ENCODE peak calls at places on chromosomes 5 and 9, in ten cellular contexts. O, I, W, E, M, Z, R, G, S and C are unnamed samples.

GRCh38 chr9:124038239-124038638 is 26.7 kb downstream of the LHX2 start:
- DNase-seq in S (no peak), W (no peak), M (no peak), R (no peak), I (peak; percentile 25), Z (no peak), G (peak; percentile 26), E (no peak), O (no peak), C (no peak)

GRCh38 chr5:140327589-140327988 is 18.8 kb downstream of the HBEGF start:
- DNase-seq in S (no peak), R (no peak), Z (no peak), O (no peak), E (no peak), W (peak; percentile 61), M (no peak), I (peak; percentile 45), G (no peak), C (no peak)

GRCh38 chr9:70362952-70363351 is 51.5 kb downstream of the KLF9 start:
- DNase-seq in E (no peak), I (peak; percentile 19), M (no peak), R (no peak), O (no peak), S (no peak), Z (no peak), G (no peak), W (no peak), C (no peak)

GRCh38 chr5:159899067-159900049 is 16.9 kb upstream of the ADRA1B start:
- DNase-seq in R (no peak), E (no peak), M (no peak), I (peak; percentile 87), O (no peak), G (no peak), Z (no peak), S (no peak), W (no peak), C (no peak)

GRCh38 chr9:7147136-7148090 is 389.6 kb downstream of the KDM4C start:
- DNase-seq in G (peak; percentile 68), Z (no peak), S (no peak), I (no peak), R (no peak), W (no peak), E (no peak), O (no peak), M (no peak), C (no peak)

GRCh38 chr5:16740046-16740445 is 123.2 kb upstream of the RETREG1 start:
- DNase-seq in E (no peak), Z (peak; percentile 70), R (no peak), G (no peak), S (no peak), M (no peak), W (no peak), I (no peak), O (no peak), C (no peak)

GRCh38 chr5:96601811-96602244 is 60.3 kb upstream of the CAST start:
- DNase-seq in I (peak; percentile 84), R (no peak), E (peak; percentile 62), M (peak; percentile 47), S (peak; percentile 42), G (no peak), Z (peak; percentile 79), W (peak; percentile 88), O (peak; percentile 53), C (no peak)

GRCh38 chr9:37399336-37399735 is 23.2 kb upstream of the GRHPR start:
- DNase-seq in S (no peak), O (no peak), E (no peak), M (no peak), Z (no peak), I (no peak), G (no peak), R (no peak), W (no peak), C (no peak)

GRCh38 chr5:93621340-93621872 is 38.4 kb downstream of the NR2F1 start:
- DNase-seq in I (peak; percentile 50), G (peak; percentile 89), R (peak; percentile 68), Z (peak; percentile 89), M (peak; percentile 83), W (peak; percentile 60), S (no peak), E (peak; percentile 51), O (no peak), C (peak; percentile 95)

GRCh38 chr5:98424681-98425454 is 348.6 kb upstream of the RGMB start:
- DNase-seq in O (no peak), G (no peak), R (no peak), S (no peak), I (no peak), E (no peak), M (no peak), Z (no peak), W (no peak), C (no peak)

GRCh38 chr9:20593551-20593950 is 28.7 kb downstream of the MLLT3 start:
- DNase-seq in S (no peak), Z (no peak), O (no peak), I (no peak), M (no peak), G (no peak), W (no peak), R (no peak), E (no peak), C (no peak)

GRCh38 chr5:34538026-34538672 is 118.0 kb upstream of the RAI14 start:
- DNase-seq in R (no peak), E (no peak), Z (peak; percentile 71), W (peak; percentile 38), I (peak; percentile 43), S (no peak), G (no peak), O (no peak), M (no peak), C (no peak)

GRCh38 chr9:120926397-120926928 is at the start of gene TRAF1:
- DNase-seq in O (no peak), S (no peak), E (peak; percentile 78), M (no peak), G (peak; percentile 61), R (no peak), Z (no peak), W (no peak), I (no peak), C (no peak)

GRCh38 chr9:121770415-121771273 is 119.2 kb downstream of the DAB2IP start:
- DNase-seq in E (peak; percentile 7), R (no peak), G (peak; percentile 57), W (no peak), S (no peak), I (no peak), M (no peak), O (no peak), Z (no peak), C (peak; percentile 32)

GRCh38 chr9:85510830-85511504 is 230.8 kb downstream of the AGTPBP1 start:
- DNase-seq in R (no peak), I (no peak), G (no peak), M (no peak), Z (no peak), E (no peak), S (no peak), W (no peak), O (no peak), C (no peak)

GRCh38 chr5:144198386-144198785 is 27.7 kb downstream of the KCTD16 start:
- DNase-seq in S (no peak), R (no peak), E (no peak), I (peak; percentile 71), O (no peak), G (no peak), Z (no peak), W (no peak), M (no peak), C (no peak)

DNA sequence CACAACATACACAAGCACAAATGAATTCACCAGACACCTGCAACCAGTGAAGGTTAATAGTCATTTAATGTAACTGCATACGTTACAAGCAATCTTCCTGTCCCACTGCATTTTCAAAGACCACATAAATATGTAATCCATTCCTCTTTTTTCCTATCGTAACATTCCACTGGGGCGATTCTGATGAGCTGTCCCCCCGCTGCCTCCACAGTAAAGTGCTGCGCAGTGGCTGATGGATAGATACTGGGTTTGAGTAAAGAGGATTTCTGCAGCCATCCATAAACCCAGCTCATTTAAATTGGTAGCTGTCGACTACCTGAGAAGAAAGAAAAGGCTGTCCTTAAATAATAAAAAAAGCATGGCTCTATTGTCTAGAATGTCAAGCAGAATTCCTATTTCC is 181.1 kb downstream of the SPOCK1 start:
- DNase-seq in S (no peak), O (no peak), E (no peak), M (no peak), I (no peak), G (no peak), R (no peak), W (no peak), Z (peak; percentile 11), C (no peak)
- H3K4me1 ChIP-seq in S (peaks cover 5% of the 10 kb centered on the region), O (no peaks in the 10 kb centered on the region), E (no peaks in the 10 kb centered on the region), M (no peaks in the 10 kb centered on the region), I (peaks cover 8% of the 10 kb centered on the region), G (no peaks in the 10 kb centered on the region), R (no peaks in the 10 kb centered on the region), W (no peaks in the 10 kb centered on the region), Z (peaks cover 7% of the 10 kb centered on the region), C (no peaks in the 10 kb centered on the region)

GRCh38 chr9:136011703-136012496 is 50.7 kb upstream of the UBAC1 start:
- DNase-seq in E (no peak), I (no peak), O (no peak), Z (peak; percentile 47), M (peak; percentile 63), S (no peak), G (peak; percentile 94), R (no peak), W (no peak), C (peak; percentile 97)
- H3K4me1 ChIP-seq in E (no peaks in the 10 kb centered on the region), I (peaks cover 17% of the 10 kb centered on the region), O (peaks cover 9% of the 10 kb centered on the region), Z (peaks cover 3% of the 10 kb centered on the region), M (peaks cover 39% of the 10 kb centered on the region), S (no peaks in the 10 kb centered on the region), G (no peaks in the 10 kb centered on the region), R (no peaks in the 10 kb centered on the region), W (peaks cover 8% of the 10 kb centered on the region), C (peaks cover 5% of the 10 kb centered on the region)

DNA sequence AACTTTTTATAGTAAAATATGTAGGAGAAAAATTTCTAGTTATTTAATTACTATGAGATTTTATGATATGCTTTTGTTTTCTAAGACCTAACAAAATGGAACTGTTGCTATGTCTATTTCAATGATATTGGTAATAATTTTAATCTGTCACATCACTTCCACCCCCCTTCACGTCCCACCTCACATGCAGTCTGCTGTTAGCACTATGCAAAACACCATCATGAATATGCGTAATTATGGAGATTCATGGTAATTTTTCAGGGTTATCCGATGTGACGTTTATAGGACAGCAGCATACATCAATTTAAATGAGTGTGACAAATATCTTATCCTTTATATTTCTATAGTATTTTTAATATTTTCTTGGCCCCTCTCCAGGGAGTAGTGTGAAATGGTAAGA is 283.8 kb upstream of the TMEM161B start:
- DNase-seq in E (no peak), O (no peak), M (no peak), I (no peak), R (no peak), Z (no peak), G (no peak), S (no peak), W (no peak), C (no peak)
- H3K4me1 ChIP-seq in E (no peaks in the 10 kb centered on the region), O (no peaks in the 10 kb centered on the region), M (no peaks in the 10 kb centered on the region), I (no peaks in the 10 kb centered on the region), R (no peaks in the 10 kb centered on the region), Z (no peaks in the 10 kb centered on the region), G (no peaks in the 10 kb centered on the region), S (no peaks in the 10 kb centered on the region), W (peaks cover 25% of the 10 kb centered on the region), C (no peaks in the 10 kb centered on the region)

DNA sequence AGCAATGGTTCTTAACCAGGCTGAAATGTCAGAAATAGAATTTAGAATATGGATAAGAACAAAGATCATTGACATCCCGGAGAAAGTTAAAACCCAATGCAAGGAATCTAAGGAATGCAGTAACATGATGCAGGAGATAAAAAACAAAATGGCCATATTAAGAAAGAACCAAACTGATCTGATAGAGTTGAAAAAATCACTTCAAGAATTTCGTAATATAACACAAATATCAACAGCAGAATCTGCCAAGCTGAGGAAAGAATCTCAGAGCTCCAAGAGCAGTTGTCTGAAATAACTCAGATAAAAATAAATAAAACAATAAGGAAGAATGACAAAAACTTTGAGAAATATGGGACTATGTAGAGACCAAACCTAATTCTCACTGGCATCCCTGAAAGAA is 37.8 kb upstream of the TAS2R1 start:
- DNase-seq in E (no peak), Z (no peak), M (no peak), S (no peak), R (no peak), O (no peak), I (no peak), G (no peak), W (peak; percentile 22), C (no peak)
- H3K4me1 ChIP-seq in E (no peaks in the 10 kb centered on the region), Z (no peaks in the 10 kb centered on the region), M (no peaks in the 10 kb centered on the region), S (no peaks in the 10 kb centered on the region), R (no peaks in the 10 kb centered on the region), O (no peaks in the 10 kb centered on the region), I (no peaks in the 10 kb centered on the region), G (no peaks in the 10 kb centered on the region), W (peaks cover 17% of the 10 kb centered on the region), C (no peaks in the 10 kb centered on the region)